ENCODE peak calls at places on chromosomes 11 and 22, in six cellular contexts. E is HepG2, N is H1, W is heart left ventricle, X is cardiac muscle cell, V is psoas muscle. J is an unnamed sample. For H3K27me3, the result is how much of the 10 kb centered on the place peaks cover.

GRCh38 chr22:45683248-45683647 is 11.6 kb downstream of the ATXN10 start:
- DNase-seq in E (no peak), N (no peak), W (no peak), X (no peak), V (no peak), J (no peak)

GRCh38 chr11:85844439-85845051 is 10.6 kb upstream of the CCDC83 start:
- DNase-seq in E (no peak), N (no peak), W (no peak), X (no peak), V (no peak), J (no peak)

GRCh38 chr11:33655842-33656600 is 44.6 kb downstream of the C11orf91 start:
- DNase-seq in E (no peak), N (no peak), W (no peak), X (no peak), V (no peak), J (no peak)

GRCh38 chr11:33867996-33868645 is 23.8 kb downstream of the LMO2 start:
- DNase-seq in E (no peak), N (no peak), W (no peak), X (no peak), V (no peak), J (no peak)

GRCh38 chr11:57377098-57377497 is 3.9 kb downstream of the PRG3 start:
- DNase-seq in E (no peak), N (no peak), W (no peak), X (no peak), V (no peak), J (no peak)

GRCh38 chr11:116837231-116838091 is at the start of gene APOA1:
- DNase-seq in E (peak), N (no peak), W (no peak), X (peak), V (no peak), J (no peak)

GRCh38 chr11:122559734-122560382 is 95.7 kb upstream of the UBASH3B start:
- DNase-seq in E (peak), N (peak), W (no peak), X (peak), V (no peak), J (no peak)

GRCh38 chr11:6099577-6099976 is 7.9 kb upstream of the OR56B4 start:
- DNase-seq in E (no peak), N (no peak), W (no peak), X (no peak), V (no peak), J (no peak)

GRCh38 chr22:50436841-50437341 is 37.9 kb downstream of the SBF1 start:
- DNase-seq in E (no peak), N (no peak), W (peak), X (no peak), V (peak), J (no peak)

GRCh38 chr11:9524001-9524400 is 49.5 kb upstream of the WEE1 start:
- DNase-seq in E (no peak), N (no peak), W (no peak), X (no peak), V (no peak), J (no peak)

GRCh38 chr11:1652026-1652425 is 22.5 kb downstream of the KRTAP5-5 start:
- DNase-seq in E (no peak), N (no peak), W (no peak), X (no peak), V (no peak), J (no peak)

GRCh38 chr11:2248242-2248641 is 22.1 kb downstream of the ASCL2 start:
- DNase-seq in E (no peak), N (no peak), W (peak), X (no peak), V (no peak), J (no peak)

GRCh38 chr11:29120329-29120695 is 896.5 kb downstream of the KCNA4 start:
- DNase-seq in E (no peak), N (no peak), W (no peak), X (no peak), V (no peak), J (no peak)
- H3K27ac ChIP-seq in E (no peak), N (no peak), W (no peak), X (no peak), V (no peak), J (no peak)

GRCh38 chr22:36333632-36334031 is 54.1 kb downstream of the MYH9 start:
- DNase-seq in E (no peak), N (no peak), W (no peak), X (no peak), V (no peak), J (no peak)

GRCh38 chr22:36332623-36333331 is 55.0 kb downstream of the MYH9 start:
- DNase-seq in E (no peak), N (no peak), W (no peak), X (peak), V (no peak), J (no peak)

GRCh38 chr22:36334838-36335603 is 52.7 kb downstream of the MYH9 start:
- DNase-seq in E (no peak), N (no peak), W (no peak), X (peak), V (no peak), J (no peak)

GRCh38 chr22:36335621-36336020 is 52.1 kb downstream of the MYH9 start:
- DNase-seq in E (no peak), N (no peak), W (no peak), X (no peak), V (no peak), J (no peak)

DNA sequence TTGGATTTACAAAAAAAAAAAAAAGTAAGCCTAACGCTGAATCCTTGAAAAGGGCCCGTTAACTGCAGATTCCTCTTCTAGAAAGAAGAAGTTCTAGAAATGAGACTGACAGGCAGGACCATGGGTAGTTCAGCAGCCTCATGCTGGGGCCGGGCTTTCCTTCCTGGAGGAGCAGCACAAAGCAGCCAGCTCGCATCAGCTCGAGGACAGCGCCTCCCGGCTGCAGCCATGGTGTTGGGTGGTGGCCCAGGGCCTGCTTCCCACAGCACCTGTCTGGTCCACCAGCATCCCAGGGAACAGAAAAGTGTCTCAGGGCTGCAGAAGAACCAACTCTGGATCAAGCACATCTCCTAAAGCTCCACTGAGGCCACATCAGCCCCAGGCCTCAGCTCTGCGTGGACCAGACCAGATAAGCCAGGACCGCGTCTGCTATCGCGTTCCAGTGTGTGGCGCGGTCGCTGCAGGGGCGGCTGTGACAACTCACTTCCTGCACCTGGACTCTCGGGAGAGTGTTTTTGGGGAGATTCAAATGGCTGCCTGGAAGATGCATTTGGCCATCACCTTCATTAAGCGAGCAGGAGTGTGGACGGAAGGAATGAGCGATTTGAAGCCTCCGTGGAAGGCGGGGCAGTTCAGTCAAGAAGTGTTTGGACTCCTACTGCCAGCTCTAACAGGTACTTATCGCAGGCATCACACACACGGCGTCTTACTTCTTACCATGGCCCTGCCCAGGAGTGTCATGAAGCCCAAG is 53.5 kb downstream of the MYH9 start:
- DNase-seq in E (no peak), N (no peak), W (no peak), X (no peak), V (no peak), J (no peak)
- TF ChIP-seq CTCF in E (peak), N (peak), W (no peak), X (peak), V (peak), J (no peak)

GRCh38 chr11:63280920-63281319 is 37.5 kb upstream of the SLC22A25 start:
- DNase-seq in E (no peak), N (no peak), W (no peak), X (no peak), V (no peak), J (no peak)

GRCh38 chr11:63274776-63275175 is 31.4 kb upstream of the SLC22A25 start:
- DNase-seq in E (peak), N (no peak), W (no peak), X (no peak), V (no peak), J (no peak)

GRCh38 chr11:63282579-63282978 is 39.2 kb upstream of the SLC22A25 start:
- DNase-seq in E (no peak), N (no peak), W (no peak), X (no peak), V (no peak), J (no peak)

GRCh38 chr11:63273685-63274084 is 30.3 kb upstream of the SLC22A25 start:
- DNase-seq in E (no peak), N (no peak), W (no peak), X (no peak), V (no peak), J (no peak)

DNA sequence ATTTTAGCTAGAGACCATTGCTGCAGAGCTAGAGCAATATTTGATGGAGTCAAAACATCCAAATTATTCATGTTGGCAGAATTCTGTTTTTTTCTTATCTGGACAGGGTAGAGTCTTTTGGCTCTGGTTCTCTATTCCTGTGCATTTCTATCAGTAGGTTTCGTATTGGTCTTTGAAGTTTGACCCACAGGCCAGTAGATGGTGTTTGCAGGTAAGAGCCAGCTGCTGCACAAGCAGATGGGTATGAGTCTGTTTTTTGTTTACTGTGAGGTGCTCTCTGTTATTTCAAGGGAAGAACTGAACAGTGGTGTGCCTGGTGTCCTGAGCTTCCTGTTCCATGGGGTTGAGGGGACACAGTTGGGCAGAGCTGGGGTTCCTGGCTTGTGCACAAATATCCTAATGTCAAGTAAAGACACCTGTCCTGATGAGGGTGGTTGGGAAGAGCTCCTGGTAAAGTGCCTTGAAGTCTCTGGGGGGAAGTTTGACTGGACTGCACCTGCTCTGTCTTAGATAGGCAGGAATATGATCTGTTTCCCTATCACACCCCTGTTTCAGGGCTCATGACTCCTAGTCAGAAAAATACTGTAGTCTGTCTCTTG is 34.0 kb upstream of the SLC22A25 start:
- DNase-seq in E (peak), N (no peak), W (no peak), X (no peak), V (no peak), J (no peak)
- H3K27me3 ChIP-seq in E (under half), N (under half), W (under half), X (under half), V (under half), J (under half)

GRCh38 chr11:27505781-27506180 is 788 bp downstream of the LIN7C start:
- DNase-seq in E (peak), N (no peak), W (no peak), X (peak), V (no peak), J (no peak)
- H3K27ac ChIP-seq in E (peak), N (peak), W (peak), X (peak), V (peak), J (no peak)

GRCh38 chr22:39290248-39290720 is 29.1 kb downstream of the RPL3 start:
- DNase-seq in E (no peak), N (no peak), W (no peak), X (no peak), V (no peak), J (no peak)

GRCh38 chr22:39291501-39291900 is 27.9 kb downstream of the RPL3 start:
- DNase-seq in E (no peak), N (no peak), W (no peak), X (no peak), V (no peak), J (no peak)

GRCh38 chr22:39292561-39293074 is 26.8 kb downstream of the RPL3 start:
- DNase-seq in E (peak), N (peak), W (peak), X (peak), V (peak), J (peak)

GRCh38 chr22:39290724-39291161 is 28.7 kb downstream of the RPL3 start:
- DNase-seq in E (peak), N (no peak), W (peak), X (peak), V (peak), J (no peak)

GRCh38 chr22:39292002-39292401 is 27.4 kb downstream of the RPL3 start:
- DNase-seq in E (no peak), N (no peak), W (no peak), X (no peak), V (no peak), J (no peak)
- TF ChIP-seq CTCF in E (no peak), N (no peak), W (no peak), X (no peak), V (no peak), J (no peak)